ENCODE peak calls at places on chromosomes 16 and 17, in seven cellular contexts. One of them, this sample, is unnamed.

GRCh38 chr16:87661561-87661960 is 59.3 kb downstream of the JPH3 start:
- DNase-seq in chondrocyte: no peak
- DNase-seq in stimulated activated CD8-positive, alpha-beta memory T cell treated with anti-CD3 and anti-CD28 coated beads, Interleukin-7, amount 100 ng/mL, for 1 hour: no peak
- DNase-seq in fibroblast of mammary gland: peak; percentile 36
- DNase-seq in NCI-H774: no peak
- DNase-seq in EL: peak; percentile 37
- DNase-seq in mucosa of gallbladder: peak; percentile 29
- DNase-seq in this sample: peak; percentile 21

GRCh38 chr16:75387951-75388350 is 45.4 kb downstream of the CFDP1 start:
- DNase-seq in chondrocyte: no peak
- DNase-seq in stimulated activated CD8-positive, alpha-beta memory T cell treated with anti-CD3 and anti-CD28 coated beads, Interleukin-7, amount 100 ng/mL, for 1 hour: no peak
- DNase-seq in fibroblast of mammary gland: no peak
- DNase-seq in NCI-H774: no peak
- DNase-seq in EL: no peak
- DNase-seq in mucosa of gallbladder: no peak
- DNase-seq in this sample: no peak

GRCh38 chr17:61814485-61814884 is 48.8 kb downstream of the BRIP1 start:
- DNase-seq in chondrocyte: no peak
- DNase-seq in stimulated activated CD8-positive, alpha-beta memory T cell treated with anti-CD3 and anti-CD28 coated beads, Interleukin-7, amount 100 ng/mL, for 1 hour: no peak
- DNase-seq in fibroblast of mammary gland: no peak
- DNase-seq in NCI-H774: no peak
- DNase-seq in EL: no peak
- DNase-seq in mucosa of gallbladder: no peak
- DNase-seq in this sample: no peak

GRCh38 chr16:66649167-66649566 is 44.7 kb downstream of the CMTM3 start:
- DNase-seq in chondrocyte: no peak
- DNase-seq in stimulated activated CD8-positive, alpha-beta memory T cell treated with anti-CD3 and anti-CD28 coated beads, Interleukin-7, amount 100 ng/mL, for 1 hour: no peak
- DNase-seq in fibroblast of mammary gland: no peak
- DNase-seq in NCI-H774: no peak
- DNase-seq in EL: no peak
- DNase-seq in mucosa of gallbladder: no peak
- DNase-seq in this sample: no peak

GRCh38 chr16:2473999-2474876 is 689 bp upstream of the TBC1D24 start:
- DNase-seq in chondrocyte: peak; percentile 89
- DNase-seq in stimulated activated CD8-positive, alpha-beta memory T cell treated with anti-CD3 and anti-CD28 coated beads, Interleukin-7, amount 100 ng/mL, for 1 hour: peak; percentile 17
- DNase-seq in fibroblast of mammary gland: no peak
- DNase-seq in NCI-H774: no peak
- DNase-seq in EL: peak; percentile 51
- DNase-seq in mucosa of gallbladder: peak; percentile 26
- DNase-seq in this sample: peak; percentile 70

GRCh38 chr17:45299311-45299710 is 17.5 kb downstream of the MAP3K14 start:
- DNase-seq in chondrocyte: no peak
- DNase-seq in stimulated activated CD8-positive, alpha-beta memory T cell treated with anti-CD3 and anti-CD28 coated beads, Interleukin-7, amount 100 ng/mL, for 1 hour: no peak
- DNase-seq in fibroblast of mammary gland: no peak
- DNase-seq in NCI-H774: no peak
- DNase-seq in EL: no peak
- DNase-seq in mucosa of gallbladder: no peak
- DNase-seq in this sample: no peak

GRCh38 chr17:55774834-55775233 is 24.0 kb downstream of the PCTP start:
- DNase-seq in chondrocyte: no peak
- DNase-seq in stimulated activated CD8-positive, alpha-beta memory T cell treated with anti-CD3 and anti-CD28 coated beads, Interleukin-7, amount 100 ng/mL, for 1 hour: no peak
- DNase-seq in fibroblast of mammary gland: no peak
- DNase-seq in NCI-H774: peak; percentile 44
- DNase-seq in EL: no peak
- DNase-seq in mucosa of gallbladder: no peak
- DNase-seq in this sample: no peak

GRCh38 chr16:2471016-2471652 is at the start of gene NTN3:
- DNase-seq in chondrocyte: peak; percentile 85
- DNase-seq in stimulated activated CD8-positive, alpha-beta memory T cell treated with anti-CD3 and anti-CD28 coated beads, Interleukin-7, amount 100 ng/mL, for 1 hour: no peak
- DNase-seq in fibroblast of mammary gland: no peak
- DNase-seq in NCI-H774: no peak
- DNase-seq in EL: no peak
- DNase-seq in mucosa of gallbladder: no peak
- DNase-seq in this sample: peak; percentile 67

GRCh38 chr17:1724869-1725641 is 551 bp downstream of the WDR81 start:
- DNase-seq in chondrocyte: no peak
- DNase-seq in stimulated activated CD8-positive, alpha-beta memory T cell treated with anti-CD3 and anti-CD28 coated beads, Interleukin-7, amount 100 ng/mL, for 1 hour: no peak
- DNase-seq in fibroblast of mammary gland: no peak
- DNase-seq in NCI-H774: no peak
- DNase-seq in EL: no peak
- DNase-seq in mucosa of gallbladder: no peak
- DNase-seq in this sample: peak; percentile 28

GRCh38 chr17:35607239-35607817 is 20.2 kb downstream of the AP2B1 start:
- DNase-seq in chondrocyte: no peak
- DNase-seq in stimulated activated CD8-positive, alpha-beta memory T cell treated with anti-CD3 and anti-CD28 coated beads, Interleukin-7, amount 100 ng/mL, for 1 hour: no peak
- DNase-seq in fibroblast of mammary gland: no peak
- DNase-seq in NCI-H774: no peak
- DNase-seq in EL: no peak
- DNase-seq in mucosa of gallbladder: no peak
- DNase-seq in this sample: no peak

GRCh38 chr16:85554791-85555548 is 58.2 kb upstream of the GSE1 start:
- DNase-seq in chondrocyte: no peak
- DNase-seq in stimulated activated CD8-positive, alpha-beta memory T cell treated with anti-CD3 and anti-CD28 coated beads, Interleukin-7, amount 100 ng/mL, for 1 hour: peak; percentile 36
- DNase-seq in fibroblast of mammary gland: peak; percentile 70
- DNase-seq in NCI-H774: no peak
- DNase-seq in EL: peak; percentile 82
- DNase-seq in mucosa of gallbladder: peak; percentile 45
- DNase-seq in this sample: peak; percentile 78

GRCh38 chr17:63402808-63403207 is 43.3 kb downstream of the CYB561 start:
- DNase-seq in chondrocyte: no peak
- DNase-seq in stimulated activated CD8-positive, alpha-beta memory T cell treated with anti-CD3 and anti-CD28 coated beads, Interleukin-7, amount 100 ng/mL, for 1 hour: no peak
- DNase-seq in fibroblast of mammary gland: peak; percentile 84
- DNase-seq in NCI-H774: no peak
- DNase-seq in EL: peak; percentile 21
- DNase-seq in mucosa of gallbladder: no peak
- DNase-seq in this sample: no peak

GRCh38 chr17:61444831-61445230 is 7.4 kb upstream of the TBX4 start:
- DNase-seq in chondrocyte: no peak
- DNase-seq in stimulated activated CD8-positive, alpha-beta memory T cell treated with anti-CD3 and anti-CD28 coated beads, Interleukin-7, amount 100 ng/mL, for 1 hour: no peak
- DNase-seq in fibroblast of mammary gland: peak; percentile 21
- DNase-seq in NCI-H774: no peak
- DNase-seq in EL: peak; percentile 69
- DNase-seq in mucosa of gallbladder: no peak
- DNase-seq in this sample: no peak

GRCh38 chr17:48333034-48333491 is 97.0 kb downstream of the SKAP1 start:
- DNase-seq in chondrocyte: no peak
- DNase-seq in stimulated activated CD8-positive, alpha-beta memory T cell treated with anti-CD3 and anti-CD28 coated beads, Interleukin-7, amount 100 ng/mL, for 1 hour: no peak
- DNase-seq in fibroblast of mammary gland: peak; percentile 15
- DNase-seq in NCI-H774: no peak
- DNase-seq in EL: no peak
- DNase-seq in mucosa of gallbladder: no peak
- DNase-seq in this sample: no peak

GRCh38 chr17:49501496-49501895 is 6.4 kb downstream of the NGFR start:
- DNase-seq in chondrocyte: no peak
- DNase-seq in stimulated activated CD8-positive, alpha-beta memory T cell treated with anti-CD3 and anti-CD28 coated beads, Interleukin-7, amount 100 ng/mL, for 1 hour: no peak
- DNase-seq in fibroblast of mammary gland: no peak
- DNase-seq in NCI-H774: no peak
- DNase-seq in EL: no peak
- DNase-seq in mucosa of gallbladder: no peak
- DNase-seq in this sample: no peak

GRCh38 chr17:44084131-44084538 is 13.6 kb downstream of the G6PC3 start:
- DNase-seq in chondrocyte: no peak
- DNase-seq in stimulated activated CD8-positive, alpha-beta memory T cell treated with anti-CD3 and anti-CD28 coated beads, Interleukin-7, amount 100 ng/mL, for 1 hour: no peak
- DNase-seq in fibroblast of mammary gland: no peak
- DNase-seq in NCI-H774: no peak
- DNase-seq in EL: peak; percentile 28
- DNase-seq in mucosa of gallbladder: no peak
- DNase-seq in this sample: peak; percentile 29

GRCh38 chr17:63984651-63985386 is 12.1 kb upstream of the SCN4A start:
- DNase-seq in chondrocyte: no peak
- DNase-seq in stimulated activated CD8-positive, alpha-beta memory T cell treated with anti-CD3 and anti-CD28 coated beads, Interleukin-7, amount 100 ng/mL, for 1 hour: no peak
- DNase-seq in fibroblast of mammary gland: peak; percentile 93
- DNase-seq in NCI-H774: peak; percentile 29
- DNase-seq in EL: peak; percentile 87
- DNase-seq in mucosa of gallbladder: peak; percentile 74
- DNase-seq in this sample: peak; percentile 74

GRCh38 chr16:89324056-89325010 is 106.8 kb downstream of the ZNF778 start:
- DNase-seq in chondrocyte: peak; percentile 75
- DNase-seq in stimulated activated CD8-positive, alpha-beta memory T cell treated with anti-CD3 and anti-CD28 coated beads, Interleukin-7, amount 100 ng/mL, for 1 hour: no peak
- DNase-seq in fibroblast of mammary gland: peak; percentile 99
- DNase-seq in NCI-H774: no peak
- DNase-seq in EL: peak; percentile 92
- DNase-seq in mucosa of gallbladder: no peak
- DNase-seq in this sample: no peak

GRCh38 chr17:20141201-20141999 is 132.2 kb downstream of the SPECC1 start:
- DNase-seq in chondrocyte: no peak
- DNase-seq in stimulated activated CD8-positive, alpha-beta memory T cell treated with anti-CD3 and anti-CD28 coated beads, Interleukin-7, amount 100 ng/mL, for 1 hour: no peak
- DNase-seq in fibroblast of mammary gland: no peak
- DNase-seq in NCI-H774: no peak
- DNase-seq in EL: no peak
- DNase-seq in mucosa of gallbladder: no peak
- DNase-seq in this sample: no peak

GRCh38 chr17:45813051-45813731 is 29.1 kb downstream of the CRHR1 start:
- DNase-seq in chondrocyte: no peak
- DNase-seq in stimulated activated CD8-positive, alpha-beta memory T cell treated with anti-CD3 and anti-CD28 coated beads, Interleukin-7, amount 100 ng/mL, for 1 hour: no peak
- DNase-seq in fibroblast of mammary gland: no peak
- DNase-seq in NCI-H774: no peak
- DNase-seq in EL: no peak
- DNase-seq in mucosa of gallbladder: no peak
- DNase-seq in this sample: peak; percentile 18

GRCh38 chr17:71396711-71397110 is 724.1 kb upstream of the SOX9 start:
- DNase-seq in chondrocyte: no peak
- DNase-seq in stimulated activated CD8-positive, alpha-beta memory T cell treated with anti-CD3 and anti-CD28 coated beads, Interleukin-7, amount 100 ng/mL, for 1 hour: no peak
- DNase-seq in fibroblast of mammary gland: no peak
- DNase-seq in NCI-H774: no peak
- DNase-seq in EL: no peak
- DNase-seq in mucosa of gallbladder: no peak
- DNase-seq in this sample: no peak

GRCh38 chr16:50498756-50499155 is 49.4 kb upstream of the NKD1 start:
- DNase-seq in chondrocyte: no peak
- DNase-seq in stimulated activated CD8-positive, alpha-beta memory T cell treated with anti-CD3 and anti-CD28 coated beads, Interleukin-7, amount 100 ng/mL, for 1 hour: no peak
- DNase-seq in fibroblast of mammary gland: no peak
- DNase-seq in NCI-H774: no peak
- DNase-seq in EL: no peak
- DNase-seq in mucosa of gallbladder: peak; percentile 38
- DNase-seq in this sample: no peak

GRCh38 chr17:57377094-57377493 is 120.8 kb downstream of the MSI2 start:
- DNase-seq in chondrocyte: no peak
- DNase-seq in stimulated activated CD8-positive, alpha-beta memory T cell treated with anti-CD3 and anti-CD28 coated beads, Interleukin-7, amount 100 ng/mL, for 1 hour: no peak
- DNase-seq in fibroblast of mammary gland: no peak
- DNase-seq in NCI-H774: no peak
- DNase-seq in EL: no peak
- DNase-seq in mucosa of gallbladder: peak; percentile 68
- DNase-seq in this sample: no peak

GRCh38 chr17:77675816-77676799 is 282.4 kb upstream of the TNRC6C start:
- DNase-seq in chondrocyte: peak; percentile 70
- DNase-seq in stimulated activated CD8-positive, alpha-beta memory T cell treated with anti-CD3 and anti-CD28 coated beads, Interleukin-7, amount 100 ng/mL, for 1 hour: no peak
- DNase-seq in fibroblast of mammary gland: no peak
- DNase-seq in NCI-H774: no peak
- DNase-seq in EL: no peak
- DNase-seq in mucosa of gallbladder: peak; percentile 28
- DNase-seq in this sample: no peak

GRCh38 chr16:56294599-56294998 is 103.3 kb downstream of the GNAO1 start:
- DNase-seq in chondrocyte: no peak
- DNase-seq in stimulated activated CD8-positive, alpha-beta memory T cell treated with anti-CD3 and anti-CD28 coated beads, Interleukin-7, amount 100 ng/mL, for 1 hour: no peak
- DNase-seq in fibroblast of mammary gland: peak; percentile 49
- DNase-seq in NCI-H774: no peak
- DNase-seq in EL: peak; percentile 70
- DNase-seq in mucosa of gallbladder: no peak
- DNase-seq in this sample: no peak

GRCh38 chr16:66845791-66846221 is 1.6 kb downstream of the CA7 start:
- DNase-seq in chondrocyte: no peak
- DNase-seq in stimulated activated CD8-positive, alpha-beta memory T cell treated with anti-CD3 and anti-CD28 coated beads, Interleukin-7, amount 100 ng/mL, for 1 hour: no peak
- DNase-seq in fibroblast of mammary gland: no peak
- DNase-seq in NCI-H774: no peak
- DNase-seq in EL: no peak
- DNase-seq in mucosa of gallbladder: no peak
- DNase-seq in this sample: peak; percentile 25

GRCh38 chr16:57257455-57258070 is 12.5 kb downstream of the ARL2BP start:
- DNase-seq in chondrocyte: peak; percentile 78
- DNase-seq in stimulated activated CD8-positive, alpha-beta memory T cell treated with anti-CD3 and anti-CD28 coated beads, Interleukin-7, amount 100 ng/mL, for 1 hour: no peak
- DNase-seq in fibroblast of mammary gland: no peak
- DNase-seq in NCI-H774: no peak
- DNase-seq in EL: no peak
- DNase-seq in mucosa of gallbladder: no peak
- DNase-seq in this sample: no peak

GRCh38 chr17:58587713-58588117 is 73.3 kb upstream of the MTMR4 start:
- DNase-seq in chondrocyte: no peak
- DNase-seq in stimulated activated CD8-positive, alpha-beta memory T cell treated with anti-CD3 and anti-CD28 coated beads, Interleukin-7, amount 100 ng/mL, for 1 hour: peak; percentile 22
- DNase-seq in fibroblast of mammary gland: peak; percentile 28
- DNase-seq in NCI-H774: peak; percentile 24
- DNase-seq in EL: peak; percentile 46
- DNase-seq in mucosa of gallbladder: peak; percentile 39
- DNase-seq in this sample: peak; percentile 67

GRCh38 chr17:82238562-82239201 is 9.8 kb downstream of the SLC16A3 start:
- DNase-seq in chondrocyte: no peak
- DNase-seq in stimulated activated CD8-positive, alpha-beta memory T cell treated with anti-CD3 and anti-CD28 coated beads, Interleukin-7, amount 100 ng/mL, for 1 hour: no peak
- DNase-seq in fibroblast of mammary gland: peak; percentile 80
- DNase-seq in NCI-H774: peak; percentile 65
- DNase-seq in EL: peak; percentile 80
- DNase-seq in mucosa of gallbladder: peak; percentile 87
- DNase-seq in this sample: peak; percentile 95

GRCh38 chr17:35744830-35745229 is 8.2 kb downstream of the GAS2L2 start:
- DNase-seq in chondrocyte: no peak
- DNase-seq in stimulated activated CD8-positive, alpha-beta memory T cell treated with anti-CD3 and anti-CD28 coated beads, Interleukin-7, amount 100 ng/mL, for 1 hour: no peak
- DNase-seq in fibroblast of mammary gland: no peak
- DNase-seq in NCI-H774: no peak
- DNase-seq in EL: no peak
- DNase-seq in mucosa of gallbladder: no peak
- DNase-seq in this sample: no peak

GRCh38 chr16:53055603-53056527 is 1.1 kb downstream of the CHD9 start:
- DNase-seq in chondrocyte: no peak
- DNase-seq in stimulated activated CD8-positive, alpha-beta memory T cell treated with anti-CD3 and anti-CD28 coated beads, Interleukin-7, amount 100 ng/mL, for 1 hour: no peak
- DNase-seq in fibroblast of mammary gland: peak; percentile 78
- DNase-seq in NCI-H774: no peak
- DNase-seq in EL: peak; percentile 76
- DNase-seq in mucosa of gallbladder: peak; percentile 46
- DNase-seq in this sample: peak; percentile 80

GRCh38 chr16:21166561-21166961 is 8.1 kb downstream of the LDAF1 start:
- DNase-seq in chondrocyte: no peak
- DNase-seq in stimulated activated CD8-positive, alpha-beta memory T cell treated with anti-CD3 and anti-CD28 coated beads, Interleukin-7, amount 100 ng/mL, for 1 hour: no peak
- DNase-seq in fibroblast of mammary gland: peak; percentile 22
- DNase-seq in NCI-H774: no peak
- DNase-seq in EL: peak; percentile 11
- DNase-seq in mucosa of gallbladder: no peak
- DNase-seq in this sample: no peak

GRCh38 chr16:58032710-58033293 is 7.2 kb downstream of the MMP15 start:
- DNase-seq in chondrocyte: peak; percentile 79
- DNase-seq in stimulated activated CD8-positive, alpha-beta memory T cell treated with anti-CD3 and anti-CD28 coated beads, Interleukin-7, amount 100 ng/mL, for 1 hour: no peak
- DNase-seq in fibroblast of mammary gland: no peak
- DNase-seq in NCI-H774: no peak
- DNase-seq in EL: no peak
- DNase-seq in mucosa of gallbladder: peak; percentile 83
- DNase-seq in this sample: no peak

This sample was measured in A673.